ENCODE peak calls at places on chromosomes 12 and 14, in four cellular contexts. I, R, L and H are unnamed samples. For H3K4me1, the result is how much of the 10 kb centered on the place peaks cover.

GRCh38 chr12:26471560-26471959 is 276.2 kb downstream of the SSPN start:
- DNase-seq in L (no peak), R (no peak), I (no peak), H (peak)

GRCh38 chr14:66649515-66649914 is 141.6 kb downstream of the GPHN start:
- DNase-seq in I (no peak), L (no peak), R (no peak), H (no peak)

GRCh38 chr14:104604461-104605449 is at the start of gene TMEM179:
- DNase-seq in I (peak), R (peak), L (no peak), H (peak)

GRCh38 chr12:116559330-116560080 is at the start of gene MAP1LC3B2:
- DNase-seq in I (no peak), L (peak), R (no peak), H (peak)

GRCh38 chr12:94873368-94874085 is 130.0 kb downstream of the NDUFA12 start:
- DNase-seq in I (no peak), L (no peak), R (no peak), H (peak)

GRCh38 chr12:124768462-124769165 is 95.0 kb downstream of the SCARB1 start:
- DNase-seq in I (no peak), L (no peak), R (no peak), H (no peak)

GRCh38 chr12:69039881-69040280 is 106.9 kb upstream of the CPM start:
- DNase-seq in R (no peak), I (no peak), L (no peak), H (no peak)

GRCh38 chr12:14651371-14651770 is 45.0 kb downstream of the GUCY2C start:
- DNase-seq in R (no peak), I (no peak), L (no peak), H (no peak)

GRCh38 chr14:54457609-54457996 is 16.4 kb upstream of the CNIH1 start:
- DNase-seq in R (peak), I (no peak), L (no peak), H (no peak)

GRCh38 chr12:116465892-116466291 is 93.3 kb upstream of the MAP1LC3B2 start:
- DNase-seq in L (no peak), R (no peak), I (no peak), H (no peak)

GRCh38 chr14:76977793-76978730 is 50.4 kb downstream of the IRF2BPL start:
- DNase-seq in R (no peak), I (no peak), L (no peak), H (no peak)

GRCh38 chr12:61272441-61272840 is 987.8 kb upstream of the USP15 start:
- DNase-seq in L (no peak), R (no peak), I (no peak), H (no peak)

GRCh38 chr14:104348741-104349140 is 210.4 kb downstream of the KIF26A start:
- DNase-seq in R (no peak), L (no peak), I (no peak), H (no peak)

GRCh38 chr14:94405481-94405880 is 17.1 kb upstream of the SERPINA1 start:
- DNase-seq in L (no peak), R (no peak), I (no peak), H (no peak)

DNA sequence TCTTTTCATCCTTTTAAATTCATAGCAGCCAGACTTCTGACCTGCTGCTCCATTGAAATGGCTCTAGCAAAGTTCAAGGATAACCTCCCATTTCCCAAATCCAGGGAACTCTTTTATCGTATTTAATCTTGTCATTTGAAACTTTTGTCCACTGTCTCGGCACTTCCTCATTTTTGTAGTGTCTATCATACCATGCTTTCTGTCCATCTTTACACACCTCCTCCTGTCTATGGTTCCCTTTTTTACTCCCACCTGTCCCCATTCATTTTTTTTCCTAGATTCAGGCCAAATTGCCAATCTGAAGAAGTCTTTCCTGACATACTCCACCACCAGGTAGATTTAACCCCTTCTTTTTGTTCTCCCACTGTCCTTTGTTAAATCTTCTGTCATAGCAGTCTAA is 31.0 kb downstream of the NFYB start:
- DNase-seq in R (no peak), I (no peak), L (no peak), H (no peak)
- H3K4me1 ChIP-seq in R (under half), I (under half), L (under half), H (under half)

GRCh38 chr12:29226621-29227020 is 77.5 kb downstream of the FAR2 start:
- DNase-seq in L (no peak), R (no peak), I (no peak), H (no peak)

GRCh38 chr12:29228474-29229157 is 79.5 kb downstream of the FAR2 start:
- DNase-seq in R (peak), I (no peak), L (no peak), H (no peak)

GRCh38 chr12:29223431-29223830 is 74.4 kb downstream of the FAR2 start:
- DNase-seq in I (no peak), R (no peak), L (no peak), H (no peak)

GRCh38 chr12:29223936-29224921 is 75.2 kb downstream of the FAR2 start:
- DNase-seq in L (no peak), R (no peak), I (no peak), H (no peak)

GRCh38 chr12:29225834-29226233 is 76.8 kb downstream of the FAR2 start:
- DNase-seq in I (no peak), R (no peak), L (no peak), H (no peak)
- TF ChIP-seq CTCF in I (no peak), R (no peak), L (no peak), H (no peak)

DNA sequence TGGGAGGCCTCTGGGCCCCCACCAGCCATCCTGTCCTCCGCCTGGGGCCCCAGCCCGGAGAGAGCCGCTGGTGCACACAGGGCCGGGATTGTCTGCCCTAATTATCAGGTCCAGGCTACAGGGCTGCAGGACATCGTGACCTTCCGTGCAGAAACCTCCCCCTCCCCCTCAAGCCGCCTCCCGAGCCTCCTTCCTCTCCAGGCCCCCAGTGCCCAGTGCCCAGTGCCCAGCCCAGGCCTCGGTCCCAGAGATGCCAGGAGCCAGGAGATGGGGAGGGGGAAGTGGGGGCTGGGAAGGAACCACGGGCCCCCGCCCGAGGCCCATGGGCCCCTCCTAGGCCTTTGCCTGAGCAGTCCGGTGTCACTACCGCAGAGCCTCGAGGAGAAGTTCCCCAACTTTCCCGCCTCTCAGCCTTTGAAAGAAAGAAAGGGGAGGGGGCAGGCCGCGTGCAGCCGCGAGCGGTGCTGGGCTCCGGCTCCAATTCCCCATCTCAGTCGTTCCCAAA is 612 bp upstream of the GAPDH start:
- DNase-seq in I (no peak), R (peak), L (peak), H (peak)
- H2AFZ ChIP-seq in I (peak), R (peak), L (peak), H (peak)

DNA sequence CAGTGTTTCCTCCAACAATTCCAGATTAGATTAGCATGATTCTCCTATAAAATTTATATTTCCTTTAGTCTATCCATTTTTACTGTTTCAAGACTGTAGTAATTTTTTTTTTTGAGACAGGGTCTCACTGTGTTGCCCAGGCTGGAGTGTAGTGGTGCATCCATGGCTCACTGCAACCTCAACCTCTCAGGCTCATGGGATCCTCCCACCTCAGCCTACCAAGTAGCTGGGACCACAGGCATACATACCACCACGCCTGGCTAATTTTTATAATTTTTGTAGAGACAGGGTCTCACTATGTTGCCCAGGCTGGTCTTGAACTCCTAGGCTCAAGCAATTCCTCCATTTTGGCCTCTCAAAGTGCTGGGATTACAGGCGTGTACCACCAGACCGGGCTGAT is 55.6 kb upstream of the LIMA1 start:
- DNase-seq in L (no peak), I (no peak), R (no peak), H (no peak)
- H3K4me1 ChIP-seq in L (under half), I (under half), R (under half), H (under half)